ENCODE peak calls at places on chromosomes 11 and 22, in six cellular contexts. One of them, this sample, is unnamed.

GRCh38 chr22:18954941-18955571 is 19.0 kb upstream of the PRODH start:
- DNase-seq in activated CD4-positive, CD25-positive, alpha-beta regulatory T cell treated with anti-CD3 and anti-CD28 coated beads, Interleukin-2, amount 50 U/mL, for 72 hours: peak; percentile 26
- DNase-seq in posterior cingulate gyrus: no peak
- DNase-seq in GM18507: no peak
- DNase-seq in PC-3: no peak
- DNase-seq in cerebellum: no peak
- DNase-seq in this sample: no peak

GRCh38 chr11:122645847-122646246 is 9.7 kb upstream of the UBASH3B start:
- DNase-seq in activated CD4-positive, CD25-positive, alpha-beta regulatory T cell treated with anti-CD3 and anti-CD28 coated beads, Interleukin-2, amount 50 U/mL, for 72 hours: no peak
- DNase-seq in posterior cingulate gyrus: no peak
- DNase-seq in GM18507: no peak
- DNase-seq in PC-3: peak; percentile 38
- DNase-seq in cerebellum: no peak
- DNase-seq in this sample: no peak

GRCh38 chr22:20086101-20086599 is 6.1 kb downstream of the DGCR8 start:
- DNase-seq in activated CD4-positive, CD25-positive, alpha-beta regulatory T cell treated with anti-CD3 and anti-CD28 coated beads, Interleukin-2, amount 50 U/mL, for 72 hours: no peak
- DNase-seq in posterior cingulate gyrus: no peak
- DNase-seq in GM18507: no peak
- DNase-seq in PC-3: no peak
- DNase-seq in cerebellum: no peak
- DNase-seq in this sample: no peak

GRCh38 chr11:7490054-7490453 is 4.7 kb downstream of the OLFML1 start:
- DNase-seq in activated CD4-positive, CD25-positive, alpha-beta regulatory T cell treated with anti-CD3 and anti-CD28 coated beads, Interleukin-2, amount 50 U/mL, for 72 hours: no peak
- DNase-seq in posterior cingulate gyrus: no peak
- DNase-seq in GM18507: no peak
- DNase-seq in PC-3: peak; percentile 60
- DNase-seq in cerebellum: no peak
- DNase-seq in this sample: no peak

GRCh38 chr11:65502852-65503603 is 4.2 kb downstream of the MALAT1 start:
- DNase-seq in activated CD4-positive, CD25-positive, alpha-beta regulatory T cell treated with anti-CD3 and anti-CD28 coated beads, Interleukin-2, amount 50 U/mL, for 72 hours: no peak
- DNase-seq in posterior cingulate gyrus: no peak
- DNase-seq in GM18507: no peak
- DNase-seq in PC-3: no peak
- DNase-seq in cerebellum: no peak
- DNase-seq in this sample: peak; percentile 63

GRCh38 chr11:93020248-93021088 is 51.0 kb downstream of the MTNR1B start:
- DNase-seq in activated CD4-positive, CD25-positive, alpha-beta regulatory T cell treated with anti-CD3 and anti-CD28 coated beads, Interleukin-2, amount 50 U/mL, for 72 hours: no peak
- DNase-seq in posterior cingulate gyrus: no peak
- DNase-seq in GM18507: no peak
- DNase-seq in PC-3: peak; percentile 60
- DNase-seq in cerebellum: no peak
- DNase-seq in this sample: peak; percentile 78

GRCh38 chr22:40176921-40177737 is 596 bp upstream of the TNRC6B start:
- DNase-seq in activated CD4-positive, CD25-positive, alpha-beta regulatory T cell treated with anti-CD3 and anti-CD28 coated beads, Interleukin-2, amount 50 U/mL, for 72 hours: peak; percentile 63
- DNase-seq in posterior cingulate gyrus: peak; percentile 17
- DNase-seq in GM18507: no peak
- DNase-seq in PC-3: peak; percentile 86
- DNase-seq in cerebellum: no peak
- DNase-seq in this sample: peak; percentile 81

GRCh38 chr11:102471474-102471873 is 18.9 kb upstream of the TMEM123 start:
- DNase-seq in activated CD4-positive, CD25-positive, alpha-beta regulatory T cell treated with anti-CD3 and anti-CD28 coated beads, Interleukin-2, amount 50 U/mL, for 72 hours: no peak
- DNase-seq in posterior cingulate gyrus: no peak
- DNase-seq in GM18507: no peak
- DNase-seq in PC-3: no peak
- DNase-seq in cerebellum: no peak
- DNase-seq in this sample: no peak

GRCh38 chr11:34302046-34302921 is 55.5 kb downstream of the ABTB2 start:
- DNase-seq in activated CD4-positive, CD25-positive, alpha-beta regulatory T cell treated with anti-CD3 and anti-CD28 coated beads, Interleukin-2, amount 50 U/mL, for 72 hours: no peak
- DNase-seq in posterior cingulate gyrus: no peak
- DNase-seq in GM18507: peak; percentile 29
- DNase-seq in PC-3: peak; percentile 84
- DNase-seq in cerebellum: no peak
- DNase-seq in this sample: peak; percentile 98

GRCh38 chr11:102771351-102771750 is 9.1 kb downstream of the MMP10 start:
- DNase-seq in activated CD4-positive, CD25-positive, alpha-beta regulatory T cell treated with anti-CD3 and anti-CD28 coated beads, Interleukin-2, amount 50 U/mL, for 72 hours: no peak
- DNase-seq in posterior cingulate gyrus: no peak
- DNase-seq in GM18507: no peak
- DNase-seq in PC-3: peak; percentile 67
- DNase-seq in cerebellum: no peak
- DNase-seq in this sample: no peak

GRCh38 chr11:795638-796564 is 2.2 kb downstream of the SLC25A22 start:
- DNase-seq in activated CD4-positive, CD25-positive, alpha-beta regulatory T cell treated with anti-CD3 and anti-CD28 coated beads, Interleukin-2, amount 50 U/mL, for 72 hours: peak; percentile 74
- DNase-seq in posterior cingulate gyrus: no peak
- DNase-seq in GM18507: peak; percentile 85
- DNase-seq in PC-3: peak; percentile 79
- DNase-seq in cerebellum: peak; percentile 59
- DNase-seq in this sample: peak; percentile 85

GRCh38 chr22:28917747-28918543 is 34.6 kb downstream of the ZNRF3 start:
- DNase-seq in activated CD4-positive, CD25-positive, alpha-beta regulatory T cell treated with anti-CD3 and anti-CD28 coated beads, Interleukin-2, amount 50 U/mL, for 72 hours: no peak
- DNase-seq in posterior cingulate gyrus: no peak
- DNase-seq in GM18507: no peak
- DNase-seq in PC-3: no peak
- DNase-seq in cerebellum: no peak
- DNase-seq in this sample: peak; percentile 82

GRCh38 chr22:50302564-50302963 is 4.9 kb downstream of the PLXNB2 start:
- DNase-seq in activated CD4-positive, CD25-positive, alpha-beta regulatory T cell treated with anti-CD3 and anti-CD28 coated beads, Interleukin-2, amount 50 U/mL, for 72 hours: no peak
- DNase-seq in posterior cingulate gyrus: no peak
- DNase-seq in GM18507: no peak
- DNase-seq in PC-3: no peak
- DNase-seq in cerebellum: peak; percentile 63
- DNase-seq in this sample: peak; percentile 23

GRCh38 chr11:130671801-130672700 is 223.6 kb downstream of the ADAMTS15 start:
- DNase-seq in activated CD4-positive, CD25-positive, alpha-beta regulatory T cell treated with anti-CD3 and anti-CD28 coated beads, Interleukin-2, amount 50 U/mL, for 72 hours: no peak
- DNase-seq in posterior cingulate gyrus: peak; percentile 48
- DNase-seq in GM18507: no peak
- DNase-seq in PC-3: peak; percentile 61
- DNase-seq in cerebellum: no peak
- DNase-seq in this sample: peak; percentile 94

GRCh38 chr22:24437820-24438328 is 10.5 kb downstream of the ADORA2A start:
- DNase-seq in activated CD4-positive, CD25-positive, alpha-beta regulatory T cell treated with anti-CD3 and anti-CD28 coated beads, Interleukin-2, amount 50 U/mL, for 72 hours: no peak
- DNase-seq in posterior cingulate gyrus: no peak
- DNase-seq in GM18507: no peak
- DNase-seq in PC-3: peak; percentile 63
- DNase-seq in cerebellum: no peak
- DNase-seq in this sample: no peak

GRCh38 chr11:130520231-130520630 is 71.8 kb downstream of the ADAMTS15 start:
- DNase-seq in activated CD4-positive, CD25-positive, alpha-beta regulatory T cell treated with anti-CD3 and anti-CD28 coated beads, Interleukin-2, amount 50 U/mL, for 72 hours: no peak
- DNase-seq in posterior cingulate gyrus: no peak
- DNase-seq in GM18507: no peak
- DNase-seq in PC-3: no peak
- DNase-seq in cerebellum: no peak
- DNase-seq in this sample: no peak

GRCh38 chr22:19879996-19880785 is 25.5 kb upstream of the GNB1L start:
- DNase-seq in activated CD4-positive, CD25-positive, alpha-beta regulatory T cell treated with anti-CD3 and anti-CD28 coated beads, Interleukin-2, amount 50 U/mL, for 72 hours: no peak
- DNase-seq in posterior cingulate gyrus: no peak
- DNase-seq in GM18507: no peak
- DNase-seq in PC-3: no peak
- DNase-seq in cerebellum: no peak
- DNase-seq in this sample: no peak

GRCh38 chr11:95074806-95075563 is 8.3 kb downstream of the SRSF8 start:
- DNase-seq in activated CD4-positive, CD25-positive, alpha-beta regulatory T cell treated with anti-CD3 and anti-CD28 coated beads, Interleukin-2, amount 50 U/mL, for 72 hours: no peak
- DNase-seq in posterior cingulate gyrus: peak; percentile 29
- DNase-seq in GM18507: no peak
- DNase-seq in PC-3: peak; percentile 37
- DNase-seq in cerebellum: no peak
- DNase-seq in this sample: peak; percentile 23

GRCh38 chr11:124876818-124877630 is 11.8 kb downstream of the ROBO3 start:
- DNase-seq in activated CD4-positive, CD25-positive, alpha-beta regulatory T cell treated with anti-CD3 and anti-CD28 coated beads, Interleukin-2, amount 50 U/mL, for 72 hours: no peak
- DNase-seq in posterior cingulate gyrus: no peak
- DNase-seq in GM18507: no peak
- DNase-seq in PC-3: no peak
- DNase-seq in cerebellum: no peak
- DNase-seq in this sample: no peak

This sample was measured in astrocyte of the hippocampus.